ENCODE peak calls at places on chromosome 5, in six cellular contexts. G is neuronal stem cell, E is sigmoid colon, Y is ovary, S is OCI-LY7, D is left ventricle myocardium inferior. N is an unnamed sample.

GRCh38 chr5:155480731-155481131 is 467.2 kb downstream of the KIF4B start:
- DNase-seq in Y (peak), E (no peak), S (no peak), G (no peak), D (peak), N (no peak)

GRCh38 chr5:36885566-36886485 is 9.3 kb downstream of the NIPBL start:
- DNase-seq in D (no peak), G (no peak), E (peak), S (no peak), Y (no peak), N (no peak)

GRCh38 chr5:141843156-141843927 is 34.9 kb downstream of the PCDH1 start:
- DNase-seq in Y (no peak), G (no peak), E (no peak), S (no peak), D (no peak), N (no peak)

GRCh38 chr5:154302181-154302580 is 111.6 kb downstream of the GALNT10 start:
- DNase-seq in E (peak), G (no peak), D (peak), Y (peak), S (no peak), N (peak)

GRCh38 chr5:115599502-115599901 is 2.8 kb downstream of the TICAM2 start:
- DNase-seq in D (no peak), S (peak), Y (no peak), E (no peak), G (no peak), N (peak)

GRCh38 chr5:38789134-38789533 is 56.7 kb upstream of the OSMR start:
- DNase-seq in Y (no peak), G (no peak), S (no peak), D (no peak), E (no peak), N (peak)

GRCh38 chr5:145872486-145872885 is 328 bp downstream of the GRXCR2 start:
- DNase-seq in D (no peak), G (no peak), E (no peak), S (no peak), Y (no peak), N (no peak)

GRCh38 chr5:180860273-180860886 is 696 bp downstream of the ZFP62 start:
- DNase-seq in D (peak), E (no peak), Y (no peak), G (no peak), S (peak), N (peak)

GRCh38 chr5:12214631-12215030 is 310.4 kb upstream of the CTNND2 start:
- DNase-seq in D (no peak), S (no peak), G (no peak), Y (no peak), E (no peak), N (peak)

GRCh38 chr5:181190711-181191525 is 14.1 kb downstream of the TRIM7 start:
- DNase-seq in Y (peak), D (peak), E (peak), S (peak), G (peak), N (no peak)

GRCh38 chr5:40619406-40619805 is 60.3 kb upstream of the PTGER4 start:
- DNase-seq in Y (no peak), D (no peak), S (no peak), G (no peak), E (no peak), N (no peak)

GRCh38 chr5:158855510-158855909 is 244.2 kb downstream of the EBF1 start:
- DNase-seq in E (no peak), D (no peak), G (no peak), S (no peak), Y (no peak), N (no peak)

GRCh38 chr5:163306421-163306820 is 131.0 kb upstream of the CCNG1 start:
- DNase-seq in S (peak), Y (no peak), D (no peak), G (no peak), E (no peak), N (peak)

GRCh38 chr5:82352146-82352791 is 74.1 kb upstream of the RPS23 start:
- DNase-seq in D (no peak), S (no peak), E (no peak), G (no peak), Y (no peak), N (no peak)

GRCh38 chr5:62138607-62139006 is 167.4 kb upstream of the KIF2A start:
- DNase-seq in E (no peak), S (no peak), D (no peak), Y (no peak), G (no peak), N (no peak)

GRCh38 chr5:16265141-16265540 is 85.5 kb upstream of the MARCHF11 start:
- DNase-seq in G (no peak), E (no peak), D (no peak), S (no peak), Y (no peak), N (no peak)

GRCh38 chr5:73176250-73176649 is 3.3 kb downstream of the TMEM174 start:
- DNase-seq in G (no peak), E (no peak), S (no peak), D (no peak), Y (no peak), N (no peak)

GRCh38 chr5:85760519-85760918 is 857.2 kb upstream of the COX7C start:
- DNase-seq in D (no peak), G (no peak), S (no peak), E (no peak), Y (no peak), N (no peak)

GRCh38 chr5:116002116-116002906 is 30.0 kb upstream of the ARL14EPL start:
- DNase-seq in S (no peak), D (no peak), Y (no peak), G (no peak), E (no peak), N (peak)

GRCh38 chr5:148786456-148786855 is 40.0 kb upstream of the ADRB2 start:
- DNase-seq in D (no peak), E (no peak), G (no peak), Y (no peak), S (no peak), N (no peak)

GRCh38 chr5:55544341-55544740 is 9.6 kb upstream of the PLPP1 start:
- DNase-seq in Y (no peak), G (no peak), S (no peak), D (no peak), E (no peak), N (no peak)

GRCh38 chr5:142245776-142246175 is 79.0 kb downstream of the SPRY4 start:
- DNase-seq in D (no peak), G (no peak), S (no peak), Y (no peak), E (no peak), N (peak)

GRCh38 chr5:117872798-117873368 is 1115.5 kb downstream of the DTWD2 start:
- DNase-seq in S (peak), G (no peak), E (no peak), D (no peak), Y (no peak), N (no peak)

GRCh38 chr5:123756325-123756664 is 244.3 kb downstream of the CSNK1G3 start:
- DNase-seq in D (no peak), E (no peak), G (no peak), S (no peak), Y (no peak), N (peak)

GRCh38 chr5:16179511-16179935 is at the start of gene MARCHF11:
- DNase-seq in D (no peak), S (no peak), G (peak), E (no peak), Y (peak), N (no peak)

GRCh38 chr5:79773612-79774011 is 84.0 kb downstream of the CMYA5 start:
- DNase-seq in E (no peak), D (no peak), S (no peak), G (no peak), Y (no peak), N (no peak)

GRCh38 chr5:10831416-10831815 is 70.4 kb upstream of the DAP start:
- DNase-seq in E (no peak), D (no peak), S (no peak), G (no peak), Y (no peak), N (peak)

GRCh38 chr5:148979104-148979723 is 83.6 kb downstream of the SH3TC2 start:
- DNase-seq in E (no peak), S (no peak), Y (no peak), D (peak), G (no peak), N (no peak)

DNA sequence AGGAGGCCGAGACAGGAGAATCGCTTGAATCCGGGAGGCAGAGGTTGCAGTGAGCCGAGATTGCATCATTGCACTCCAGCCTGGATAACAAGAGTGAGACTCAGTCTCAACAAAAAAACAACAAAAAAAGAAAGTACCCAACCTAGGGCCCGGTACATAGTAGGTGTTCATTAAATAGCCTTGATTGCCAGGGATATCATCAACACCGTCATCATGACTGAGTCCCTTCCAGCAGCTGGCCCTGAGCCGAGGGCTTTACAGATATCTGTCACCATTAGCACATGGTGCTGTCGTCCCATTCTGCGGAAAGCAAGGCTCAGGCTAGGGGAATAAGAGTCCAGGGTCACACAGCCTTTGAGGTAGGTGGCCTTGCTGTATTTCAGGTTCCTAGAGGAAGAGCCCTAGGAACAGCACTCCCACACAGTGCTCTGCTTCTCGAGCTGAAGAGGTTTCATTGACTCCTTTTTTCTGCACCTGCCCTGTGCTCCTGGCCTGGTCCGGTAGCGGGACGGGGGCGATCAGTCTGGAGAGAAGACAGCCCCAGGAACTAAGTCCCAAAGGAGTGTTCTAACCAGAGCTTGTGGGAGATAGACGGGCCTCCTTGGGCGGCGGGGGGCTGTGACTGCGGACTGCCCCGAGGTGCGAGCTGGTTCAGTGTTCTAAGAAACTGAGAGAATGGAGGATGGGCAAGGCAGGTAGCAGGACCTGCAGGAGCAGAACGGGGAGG is 48.2 kb downstream of the CXXC5 start:
- DNase-seq in E (peak), Y (no peak), G (no peak), S (no peak), D (no peak), N (no peak)
- H3K4me3 ChIP-seq in E (peak), Y (peak), G (no peak), S (no peak), D (peak), N (no peak)

GRCh38 chr5:176596069-176596656 is 13.8 kb downstream of the GPRIN1 start:
- DNase-seq in D (no peak), G (no peak), E (no peak), Y (no peak), S (no peak), N (no peak)
- H3K4me3 ChIP-seq in D (peak), G (no peak), E (peak), Y (no peak), S (no peak), N (no peak)

DNA sequence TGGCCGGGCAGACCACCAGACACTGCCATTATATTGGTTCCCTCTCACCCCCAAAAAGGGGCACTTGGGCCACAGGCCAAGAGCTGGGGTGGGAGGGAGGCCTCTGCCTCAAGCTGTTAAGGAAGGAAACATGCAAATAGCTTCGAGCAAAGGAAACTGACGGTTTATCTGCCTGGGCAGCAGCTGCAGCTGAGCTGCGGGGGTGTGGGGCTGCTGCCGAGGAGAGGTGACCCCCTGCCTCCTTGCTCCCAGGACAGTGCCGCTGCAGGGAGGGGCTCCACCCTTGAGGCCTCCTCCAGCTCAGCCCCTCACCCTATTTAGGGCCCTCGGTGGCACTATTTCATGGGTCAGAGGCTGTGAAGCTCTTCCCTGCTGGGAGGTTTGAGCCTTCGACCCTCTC is 789 bp downstream of the DOK3 start:
- DNase-seq in G (no peak), S (peak), E (no peak), Y (no peak), D (no peak), N (no peak)
- H3K4me3 ChIP-seq in G (no peak), S (peak), E (peak), Y (no peak), D (peak), N (no peak)

DNA sequence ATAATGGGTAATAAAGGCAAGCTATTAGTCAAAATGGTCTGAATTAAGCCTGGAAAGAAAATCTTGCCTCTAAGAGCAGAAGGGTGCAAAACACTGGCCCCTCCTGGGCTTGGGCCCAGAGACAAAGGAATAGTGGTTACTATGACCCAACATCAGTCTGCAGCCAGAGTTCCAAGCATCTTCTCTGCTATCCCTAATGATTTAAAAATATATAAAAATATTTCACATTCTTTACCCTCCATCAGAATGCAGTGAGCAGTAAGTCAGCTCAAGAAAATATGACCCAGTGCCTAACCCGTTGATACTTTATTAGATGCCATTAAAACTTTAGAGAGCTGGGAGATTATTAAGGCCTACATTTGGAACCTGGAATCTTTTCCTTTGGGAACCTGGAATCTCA is 14.7 kb downstream of the TNFAIP8 start:
- DNase-seq in D (no peak), E (no peak), Y (no peak), S (no peak), G (no peak), N (no peak)
- H3K4me3 ChIP-seq in D (no peak), E (no peak), Y (no peak), S (no peak), G (no peak), N (no peak)

DNA sequence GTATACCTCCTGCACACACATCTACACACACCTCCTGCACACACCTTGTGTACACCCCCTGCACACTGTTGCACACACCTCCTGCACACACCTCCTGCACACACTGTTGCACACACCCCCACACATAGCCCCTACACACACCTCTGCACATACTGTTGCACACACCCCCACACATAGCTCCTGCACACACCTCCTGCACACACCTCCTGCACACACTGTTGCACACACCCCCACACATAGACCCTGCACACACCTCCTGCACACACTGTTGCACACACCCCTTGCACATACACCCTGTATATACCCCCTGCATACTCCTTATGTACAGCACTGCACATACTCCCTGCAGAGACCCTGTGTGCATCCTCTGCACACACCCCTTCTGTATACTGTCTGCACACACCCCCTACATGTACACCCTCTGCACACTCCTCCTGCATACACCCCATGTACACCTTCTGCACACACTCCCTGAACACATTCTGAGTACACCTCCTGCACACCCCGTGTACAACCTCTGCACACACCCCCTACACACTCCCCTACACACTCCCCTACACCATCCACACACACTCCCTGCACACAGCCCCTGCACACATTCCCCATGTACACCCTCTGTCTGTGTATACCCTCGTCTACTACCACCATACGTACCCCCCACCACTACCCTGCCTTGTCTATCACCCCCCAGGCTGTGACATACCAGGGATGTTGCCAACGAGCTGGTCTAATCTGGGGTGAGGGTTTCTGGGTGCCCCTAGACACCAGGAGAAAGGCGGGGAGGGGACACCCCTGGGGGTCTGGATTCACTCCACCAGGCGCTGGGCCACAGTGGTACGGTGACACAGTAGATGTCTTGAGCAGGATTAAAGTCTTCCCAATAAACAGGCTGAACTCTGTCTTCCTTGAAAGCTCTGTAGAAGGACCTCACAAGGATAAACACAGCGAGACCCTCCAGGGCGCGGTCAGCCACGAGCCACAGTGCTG is 1.1 kb upstream of the CEP72 start:
- DNase-seq in G (no peak), S (no peak), E (peak), D (no peak), Y (no peak), N (no peak)
- H3K4me3 ChIP-seq in G (peak), S (peak), E (peak), D (peak), Y (peak), N (peak)

DNA sequence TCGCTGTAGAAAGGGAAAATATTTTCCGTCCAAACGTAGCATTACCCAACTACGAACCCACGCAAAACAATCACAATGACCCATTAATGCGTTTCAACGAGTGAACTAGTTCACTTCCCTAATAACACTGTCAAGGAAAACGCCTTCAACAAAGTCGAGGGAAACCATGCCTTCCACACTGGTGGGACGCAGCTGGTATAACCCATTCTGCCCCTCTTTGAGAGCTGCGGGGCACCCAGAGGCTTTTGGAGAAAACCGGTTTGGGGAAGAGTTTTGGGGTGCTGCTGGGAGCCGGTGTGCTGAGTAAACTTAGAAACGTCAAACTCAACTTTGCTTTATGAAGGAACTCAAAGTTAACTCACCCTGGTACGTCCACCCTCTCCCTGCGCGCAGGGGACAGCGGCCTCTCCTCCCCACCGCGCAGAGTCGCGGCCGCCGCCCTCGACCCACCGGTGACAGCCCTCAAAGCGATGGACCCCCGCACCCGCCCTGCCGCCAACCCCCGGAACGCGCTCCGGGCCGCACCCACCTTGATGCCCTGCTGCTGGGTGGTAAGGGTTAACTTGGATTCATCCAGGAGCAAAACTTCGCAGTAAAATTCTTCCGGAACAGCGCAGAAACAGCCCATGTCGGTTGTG is 546 bp downstream of the EPB41L4A start:
- DNase-seq in Y (no peak), S (no peak), D (peak), E (no peak), G (peak), N (peak)
- H3K4me3 ChIP-seq in Y (peak), S (peak), D (peak), E (peak), G (peak), N (peak)

DNA sequence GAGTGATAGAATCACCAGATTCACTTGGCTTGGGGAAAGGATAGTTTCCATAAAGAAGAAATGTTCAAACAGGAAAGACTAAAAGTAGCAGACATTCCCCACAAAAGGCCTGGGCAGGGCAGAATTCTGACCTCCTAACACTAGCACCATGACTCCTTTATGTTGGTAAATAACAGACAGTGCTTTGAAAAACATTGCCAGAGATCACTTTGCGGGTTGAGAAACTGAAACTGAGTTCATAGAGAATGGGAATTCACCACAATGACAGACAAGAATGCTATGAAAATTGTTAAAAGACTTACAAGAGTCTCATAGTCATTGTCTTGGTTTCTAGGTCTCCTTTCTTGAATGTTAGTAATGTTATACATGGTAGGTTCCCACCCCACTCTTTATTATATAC is 172.5 kb upstream of the GLRA1 start:
- DNase-seq in Y (no peak), G (no peak), E (no peak), S (no peak), D (no peak), N (no peak)
- H3K4me3 ChIP-seq in Y (no peak), G (no peak), E (no peak), S (no peak), D (no peak), N (no peak)

GRCh38 chr5:95723632-95724369 is 7.3 kb upstream of the RHOBTB3 start:
- DNase-seq in G (no peak), S (no peak), D (peak), Y (no peak), E (no peak), N (no peak)
- H3K4me3 ChIP-seq in G (no peak), S (no peak), D (no peak), Y (no peak), E (no peak), N (no peak)

N was measured in astrocyte of the spinal cord.